ENCODE peak calls at places on chromosomes 16 and 17, in five cellular contexts. C is RPMI8226, R is prostate gland, N is NAMALWA, E is HEK293T. K is an unnamed sample.
A peak's percentile ranks its signal among the peaks of the same experiment; 100 is the strongest.

GRCh38 chr17:75875182-75875939 is 3.0 kb downstream of the TRIM47 start:
- DNase-seq in R (peak; percentile 74), E (no peak), N (no peak), C (peak; percentile 31), K (no peak)

GRCh38 chr17:39325528-39326240 is 75.7 kb downstream of the FBXL20 start:
- DNase-seq in E (no peak), N (no peak), R (no peak), C (no peak), K (no peak)

GRCh38 chr17:20284018-20284417 is 183.3 kb downstream of the LGALS9B start:
- DNase-seq in N (no peak), E (no peak), C (no peak), R (no peak), K (peak; percentile 34)

GRCh38 chr16:76335187-76335974 is 58.2 kb downstream of the CNTNAP4 start:
- DNase-seq in E (no peak), C (no peak), R (no peak), N (no peak), K (no peak)

GRCh38 chr16:23709536-23709935 is 3.5 kb downstream of the ERN2 start:
- DNase-seq in N (no peak), C (no peak), R (no peak), E (no peak), K (no peak)

GRCh38 chr17:61221597-61222471 is 177.8 kb upstream of the TBX2 start:
- DNase-seq in C (no peak), N (no peak), R (no peak), E (no peak), K (no peak)

GRCh38 chr17:27651411-27652345 is 20.7 kb downstream of the LGALS9 start:
- DNase-seq in R (peak; percentile 43), E (no peak), N (peak; percentile 73), C (peak; percentile 53), K (peak; percentile 82)

GRCh38 chr16:30112197-30113030 is 923 bp downstream of the GDPD3 start:
- DNase-seq in R (no peak), E (peak; percentile 95), N (peak; percentile 66), C (no peak), K (peak; percentile 76)

GRCh38 chr16:21001262-21001661 is 100.7 kb downstream of the LYRM1 start:
- DNase-seq in N (peak; percentile 38), R (no peak), E (peak; percentile 36), C (peak; percentile 42), K (peak; percentile 25)

K was measured in glutamatergic neuron.